ENCODE peak calls at places on chromosomes 6 and 20, in four cellular contexts. U is nucleus accumbens; G is left ventricle myocardium inferior; O is stimulated activated CD8-positive, alpha-beta memory T cell treated with anti-CD3 and anti-CD28 coated beads, Interleukin-2, amount 100 ng/mL, for 1 hour. F is an unnamed sample.
A peak's percentile ranks its signal among the peaks of the same experiment; 100 is the strongest.

GRCh38 chr6:11332463-11332862 is 100.0 kb upstream of the NEDD9 start:
- DNase-seq in U (no peak), G (no peak), O (no peak), F (no peak)

GRCh38 chr6:42394151-42394550 is 57.6 kb downstream of the TRERF1 start:
- DNase-seq in U (no peak), G (no peak), O (no peak), F (no peak)

GRCh38 chr6:26199057-26199772 is 112.0 kb downstream of the HFE start:
- DNase-seq in U (peak; percentile 11), G (peak; percentile 58), O (no peak), F (peak; percentile 94)

GRCh38 chr20:17741220-17741619 is 41.5 kb downstream of the BANF2 start:
- DNase-seq in U (no peak), G (no peak), O (no peak), F (no peak)

GRCh38 chr6:35146453-35146852 is 5.3 kb upstream of the TCP11 start:
- DNase-seq in U (no peak), G (peak; percentile 37), O (no peak), F (peak; percentile 70)

GRCh38 chr6:167827062-167827587 is 414 bp downstream of the AFDN start:
- DNase-seq in U (no peak), G (peak; percentile 42), O (no peak), F (no peak)

GRCh38 chr20:19284400-19285178 is 72.1 kb downstream of the SLC24A3 start:
- DNase-seq in U (no peak), G (no peak), O (no peak), F (no peak)

GRCh38 chr6:170524188-170524535 is 28.9 kb downstream of the PSMB1 start:
- DNase-seq in U (no peak), G (no peak), O (no peak), F (no peak)

F was measured in globus pallidus.